ENCODE peak calls at places on chromosomes 1 and 21, in six cellular contexts. M, I, Q, X, V and S are unnamed samples.

GRCh38 chr21:32516729-32517649 is 68.3 kb downstream of the TCP10L start:
- DNase-seq in M (peak; percentile 25), I (peak; percentile 51), Q (no peak), X (no peak), V (no peak), S (no peak)

GRCh38 chr1:2970311-2971145 is 50.7 kb upstream of the ACTRT2 start:
- DNase-seq in M (no peak), I (no peak), Q (no peak), X (no peak), V (no peak), S (no peak)

GRCh38 chr21:45262616-45263015 is 25.1 kb downstream of the POFUT2 start:
- DNase-seq in M (no peak), I (no peak), Q (no peak), X (no peak), V (no peak), S (peak; percentile 22)

GRCh38 chr1:244180256-244180655 is 129.2 kb downstream of the ZBTB18 start:
- DNase-seq in M (no peak), I (no peak), Q (no peak), X (no peak), V (no peak), S (no peak)

GRCh38 chr21:18373631-18374030 is 30.0 kb downstream of the TMPRSS15 start:
- DNase-seq in M (no peak), I (no peak), Q (no peak), X (no peak), V (no peak), S (no peak)

GRCh38 chr1:168686666-168687065 is 42.3 kb downstream of the DPT start:
- DNase-seq in M (no peak), I (no peak), Q (no peak), X (no peak), V (no peak), S (no peak)

GRCh38 chr1:156900896-156901589 is 7.5 kb downstream of the PEAR1 start:
- DNase-seq in M (no peak), I (no peak), Q (no peak), X (no peak), V (no peak), S (no peak)

GRCh38 chr21:33302055-33302454 is 22.7 kb upstream of the IFNAR1 start:
- DNase-seq in M (no peak), I (no peak), Q (no peak), X (no peak), V (no peak), S (no peak)